ENCODE peak calls at places on chromosomes 12 and 14, in five cellular contexts. One of them, this sample, is unnamed. For H3K4me1, the result is how much of the 10 kb centered on the place peaks cover.

GRCh38 chr12:38898001-38898684 is 7.2 kb downstream of the CPNE8 start:
- DNase-seq in GM23248: no peak
- DNase-seq in adipocyte: no peak
- DNase-seq in K562: no peak
- DNase-seq in endodermal cell: peak
- DNase-seq in this sample: peak

GRCh38 chr12:54261817-54262402 is 18.0 kb downstream of the CBX5 start:
- DNase-seq in endodermal cell: no peak
- DNase-seq in adipocyte: peak
- DNase-seq in K562: no peak
- DNase-seq in GM23248: peak
- DNase-seq in this sample: no peak

GRCh38 chr14:50875359-50876090 is 3.7 kb downstream of the ABHD12B start:
- DNase-seq in endodermal cell: peak
- DNase-seq in GM23248: peak
- DNase-seq in adipocyte: no peak
- DNase-seq in K562: no peak
- DNase-seq in this sample: no peak

GRCh38 chr12:81114241-81114640 is 36.4 kb downstream of the ACSS3 start:
- DNase-seq in GM23248: no peak
- DNase-seq in endodermal cell: no peak
- DNase-seq in adipocyte: no peak
- DNase-seq in K562: no peak
- DNase-seq in this sample: no peak

GRCh38 chr12:3578557-3578956 is 87.6 kb downstream of the PRMT8 start:
- DNase-seq in adipocyte: no peak
- DNase-seq in GM23248: no peak
- DNase-seq in endodermal cell: no peak
- DNase-seq in K562: no peak
- DNase-seq in this sample: no peak

GRCh38 chr12:56193025-56193578 is 3.8 kb upstream of the SMARCC2 start:
- DNase-seq in endodermal cell: peak
- DNase-seq in GM23248: peak
- DNase-seq in adipocyte: peak
- DNase-seq in K562: peak
- DNase-seq in this sample: peak

GRCh38 chr12:5268424-5269210 is 163.3 kb upstream of the NTF3 start:
- DNase-seq in endodermal cell: peak
- DNase-seq in GM23248: no peak
- DNase-seq in adipocyte: no peak
- DNase-seq in K562: no peak
- DNase-seq in this sample: no peak

GRCh38 chr14:22510527-22511110 is 78.4 kb downstream of the DAD1 start:
- DNase-seq in K562: no peak
- DNase-seq in endodermal cell: no peak
- DNase-seq in adipocyte: peak
- DNase-seq in GM23248: peak
- DNase-seq in this sample: no peak

GRCh38 chr14:76086636-76087035 is 65.1 kb upstream of the GPATCH2L start:
- DNase-seq in K562: no peak
- DNase-seq in adipocyte: no peak
- DNase-seq in endodermal cell: no peak
- DNase-seq in GM23248: no peak
- DNase-seq in this sample: no peak

GRCh38 chr12:12608557-12608957 is 3.1 kb upstream of the CREBL2 start:
- DNase-seq in adipocyte: no peak
- DNase-seq in GM23248: no peak
- DNase-seq in K562: no peak
- DNase-seq in endodermal cell: no peak
- DNase-seq in this sample: no peak

GRCh38 chr12:33061844-33062243 is 165.3 kb upstream of the PKP2 start:
- DNase-seq in endodermal cell: no peak
- DNase-seq in GM23248: no peak
- DNase-seq in adipocyte: no peak
- DNase-seq in K562: no peak
- DNase-seq in this sample: no peak

GRCh38 chr14:99596772-99597171 is 7.2 kb downstream of the CCDC85C start:
- DNase-seq in GM23248: no peak
- DNase-seq in K562: no peak
- DNase-seq in endodermal cell: no peak
- DNase-seq in adipocyte: no peak
- DNase-seq in this sample: no peak

GRCh38 chr12:68587448-68587873 is 23.2 kb upstream of the RAP1B start:
- DNase-seq in adipocyte: no peak
- DNase-seq in K562: no peak
- DNase-seq in GM23248: no peak
- DNase-seq in endodermal cell: no peak
- DNase-seq in this sample: no peak

GRCh38 chr14:35808076-35808657 is 928 bp downstream of the RALGAPA1 start:
- DNase-seq in adipocyte: peak
- DNase-seq in K562: peak
- DNase-seq in GM23248: peak
- DNase-seq in endodermal cell: peak
- DNase-seq in this sample: peak

GRCh38 chr12:110585231-110585799 is 2.2 kb upstream of the PPTC7 start:
- DNase-seq in GM23248: peak
- DNase-seq in adipocyte: peak
- DNase-seq in endodermal cell: peak
- DNase-seq in K562: no peak
- DNase-seq in this sample: peak

GRCh38 chr14:89325299-89325883 is 91.6 kb downstream of the FOXN3 start:
- DNase-seq in endodermal cell: no peak
- DNase-seq in adipocyte: no peak
- DNase-seq in K562: no peak
- DNase-seq in GM23248: no peak
- DNase-seq in this sample: no peak

GRCh38 chr12:88665051-88665450 is 84.8 kb upstream of the KITLG start:
- DNase-seq in endodermal cell: no peak
- DNase-seq in GM23248: peak
- DNase-seq in K562: no peak
- DNase-seq in adipocyte: no peak
- DNase-seq in this sample: no peak

GRCh38 chr12:26767116-26767515 is 65.9 kb downstream of the ITPR2 start:
- DNase-seq in K562: no peak
- DNase-seq in GM23248: no peak
- DNase-seq in adipocyte: no peak
- DNase-seq in endodermal cell: peak
- DNase-seq in this sample: peak

GRCh38 chr14:65225299-65226159 is 123.2 kb upstream of the MAX start:
- DNase-seq in K562: no peak
- DNase-seq in GM23248: no peak
- DNase-seq in endodermal cell: no peak
- DNase-seq in adipocyte: no peak
- DNase-seq in this sample: no peak
- H3K9ac ChIP-seq in K562: peak
- H3K9ac ChIP-seq in GM23248: no peak
- H3K9ac ChIP-seq in endodermal cell: no peak
- H3K9ac ChIP-seq in adipocyte: no peak
- H3K9ac ChIP-seq in this sample: no peak

DNA sequence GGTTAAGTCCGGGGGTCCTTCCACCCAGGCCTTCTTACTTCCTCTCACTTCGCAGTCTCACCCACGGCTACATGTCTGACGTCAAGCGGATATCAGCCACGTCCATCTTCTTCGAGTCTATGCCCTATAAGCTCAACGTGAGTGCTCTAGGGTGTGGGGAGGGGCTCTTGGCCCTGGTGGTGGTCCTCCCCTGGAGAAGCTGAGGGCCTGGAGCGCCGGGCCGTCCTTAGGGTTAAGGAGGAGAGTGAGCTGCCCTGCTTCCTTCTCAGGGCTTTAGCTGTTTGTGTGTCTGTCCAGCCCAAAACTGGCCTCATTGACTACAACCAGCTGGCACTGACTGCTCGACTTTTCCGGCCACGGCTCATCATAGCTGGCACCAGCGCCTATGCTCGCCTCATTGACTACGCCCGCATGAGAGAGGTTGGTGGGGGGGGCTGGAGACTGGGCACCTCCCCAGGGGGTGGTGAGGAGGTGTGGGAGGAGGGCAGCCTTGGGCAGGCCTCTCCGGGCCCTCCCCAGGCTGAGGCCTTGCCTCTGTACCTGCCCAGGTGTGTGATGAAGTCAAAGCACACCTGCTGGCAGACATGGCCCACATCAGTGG is 2.7 kb downstream of the SHMT2 start:
- DNase-seq in GM23248: peak
- DNase-seq in K562: no peak
- DNase-seq in adipocyte: no peak
- DNase-seq in endodermal cell: no peak
- DNase-seq in this sample: no peak
- H3K4me1 ChIP-seq in GM23248: under half
- H3K4me1 ChIP-seq in K562: half or more
- H3K4me1 ChIP-seq in adipocyte: under half
- H3K4me1 ChIP-seq in endodermal cell: under half
- H3K4me1 ChIP-seq in this sample: under half

GRCh38 chr12:169528-170360 is 44.2 kb downstream of the SLC6A12 start:
- DNase-seq in adipocyte: no peak
- DNase-seq in endodermal cell: no peak
- DNase-seq in K562: no peak
- DNase-seq in GM23248: peak
- DNase-seq in this sample: peak

GRCh38 chr12:165862-166368 is 48.0 kb downstream of the SLC6A12 start:
- DNase-seq in GM23248: no peak
- DNase-seq in adipocyte: no peak
- DNase-seq in endodermal cell: no peak
- DNase-seq in K562: no peak
- DNase-seq in this sample: no peak

GRCh38 chr12:166425-167091 is 47.4 kb downstream of the SLC6A12 start:
- DNase-seq in endodermal cell: no peak
- DNase-seq in GM23248: no peak
- DNase-seq in adipocyte: no peak
- DNase-seq in K562: no peak
- DNase-seq in this sample: no peak

GRCh38 chr12:168763-169525 is 45.0 kb downstream of the SLC6A12 start:
- DNase-seq in GM23248: peak
- DNase-seq in adipocyte: peak
- DNase-seq in K562: no peak
- DNase-seq in endodermal cell: peak
- DNase-seq in this sample: peak

GRCh38 chr12:168201-168600 is 45.8 kb downstream of the SLC6A12 start:
- DNase-seq in endodermal cell: no peak
- DNase-seq in adipocyte: no peak
- DNase-seq in GM23248: no peak
- DNase-seq in K562: no peak
- DNase-seq in this sample: no peak
- H3K4me3 ChIP-seq in endodermal cell: no peak
- H3K4me3 ChIP-seq in adipocyte: no peak
- H3K4me3 ChIP-seq in GM23248: no peak
- H3K4me3 ChIP-seq in K562: no peak
- H3K4me3 ChIP-seq in this sample: no peak

DNA sequence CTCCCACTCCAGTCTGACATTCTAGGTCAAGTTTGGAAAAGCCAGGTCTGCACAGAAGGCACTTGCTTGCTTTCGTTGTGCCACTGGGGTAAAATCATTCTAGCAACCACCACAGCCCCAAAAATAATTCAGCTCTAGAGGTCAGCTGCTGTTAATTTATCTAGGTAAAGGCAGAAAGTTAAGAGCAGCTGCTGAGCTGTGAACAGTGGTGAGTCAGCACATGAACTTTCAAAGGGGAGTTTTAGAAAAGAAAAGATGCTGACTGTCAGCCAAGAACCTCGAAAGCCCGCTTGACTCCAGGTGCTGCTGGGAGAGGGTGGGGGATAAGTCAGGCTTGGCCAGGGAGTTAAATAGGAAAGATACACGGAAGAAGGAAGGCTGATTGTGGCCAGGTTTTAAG is 12.7 kb downstream of the CCDC197 start:
- DNase-seq in endodermal cell: no peak
- DNase-seq in adipocyte: peak
- DNase-seq in GM23248: peak
- DNase-seq in K562: no peak
- DNase-seq in this sample: no peak
- H3K9ac ChIP-seq in endodermal cell: no peak
- H3K9ac ChIP-seq in adipocyte: no peak
- H3K9ac ChIP-seq in GM23248: no peak
- H3K9ac ChIP-seq in K562: no peak
- H3K9ac ChIP-seq in this sample: no peak

DNA sequence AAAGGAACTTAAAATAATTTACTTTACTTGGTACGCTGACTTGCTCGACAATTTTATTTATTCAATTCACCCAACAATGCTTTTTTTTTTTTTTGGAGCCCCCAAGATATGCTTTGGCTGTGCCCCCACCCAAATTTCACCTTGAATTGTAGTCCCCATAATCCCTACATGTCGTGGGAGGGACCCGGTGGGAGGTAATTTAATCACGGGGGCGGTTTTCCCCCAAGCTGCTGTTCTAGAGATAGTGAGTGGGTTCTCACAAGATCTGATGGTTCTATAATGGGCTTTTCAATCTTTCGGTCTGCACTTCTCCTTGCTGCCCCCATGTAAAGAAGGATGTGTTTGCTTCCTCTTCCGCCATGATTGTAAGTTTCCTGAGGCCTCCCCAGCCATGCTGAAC is 10.4 kb downstream of the FGD6 start:
- DNase-seq in endodermal cell: no peak
- DNase-seq in GM23248: no peak
- DNase-seq in K562: no peak
- DNase-seq in adipocyte: no peak
- DNase-seq in this sample: no peak
- H3K4me1 ChIP-seq in endodermal cell: under half
- H3K4me1 ChIP-seq in GM23248: under half
- H3K4me1 ChIP-seq in K562: under half
- H3K4me1 ChIP-seq in adipocyte: under half
- H3K4me1 ChIP-seq in this sample: under half

This sample was measured in mesendoderm.